ENCODE peak calls at places on chromosomes 2 and 18, in four cellular contexts. One of them, this sample, is unnamed.

GRCh38 chr2:20304411-20304810 is 46.2 kb downstream of the PUM2 start:
- DNase-seq in IMR-90: peak
- DNase-seq in neuronal stem cell: no peak
- DNase-seq in H9: no peak
- DNase-seq in this sample: no peak

GRCh38 chr18:66005831-66006588 is 255.2 kb downstream of the CDH7 start:
- DNase-seq in IMR-90: no peak
- DNase-seq in neuronal stem cell: no peak
- DNase-seq in H9: no peak
- DNase-seq in this sample: no peak

GRCh38 chr2:130252880-130253645 is 54.8 kb upstream of the TUBA3E start:
- DNase-seq in IMR-90: no peak
- DNase-seq in neuronal stem cell: no peak
- DNase-seq in H9: no peak
- DNase-seq in this sample: no peak

GRCh38 chr2:70767699-70768584 is at the start of gene ADD2:
- DNase-seq in IMR-90: peak
- DNase-seq in neuronal stem cell: peak
- DNase-seq in H9: peak
- DNase-seq in this sample: no peak

GRCh38 chr2:227767830-227768229 is 22.1 kb downstream of the SCYGR8 start:
- DNase-seq in IMR-90: no peak
- DNase-seq in neuronal stem cell: no peak
- DNase-seq in H9: no peak
- DNase-seq in this sample: no peak

GRCh38 chr2:155384555-155385123 is 686.1 kb downstream of the KCNJ3 start:
- DNase-seq in IMR-90: no peak
- DNase-seq in neuronal stem cell: no peak
- DNase-seq in H9: no peak
- DNase-seq in this sample: no peak

GRCh38 chr2:82234283-82234682 is 1929.7 kb upstream of the LRRTM1 start:
- DNase-seq in IMR-90: no peak
- DNase-seq in neuronal stem cell: no peak
- DNase-seq in H9: peak
- DNase-seq in this sample: no peak

GRCh38 chr2:101823347-101823791 is 125.9 kb downstream of the MAP4K4 start:
- DNase-seq in IMR-90: peak
- DNase-seq in neuronal stem cell: peak
- DNase-seq in H9: peak
- DNase-seq in this sample: no peak

GRCh38 chr18:323253-323622 is 55.4 kb upstream of the THOC1 start:
- DNase-seq in IMR-90: peak
- DNase-seq in neuronal stem cell: no peak
- DNase-seq in H9: no peak
- DNase-seq in this sample: no peak

GRCh38 chr2:86000938-86001312 is 104.8 kb downstream of the POLR1A start:
- DNase-seq in IMR-90: no peak
- DNase-seq in neuronal stem cell: no peak
- DNase-seq in H9: peak
- DNase-seq in this sample: no peak
- H3K4ac ChIP-seq in IMR-90: peak
- H3K4ac ChIP-seq in neuronal stem cell: no peak
- H3K4ac ChIP-seq in H9: no peak
- H3K4ac ChIP-seq in this sample: no peak

GRCh38 chr2:107255744-107256143 is 369.8 kb upstream of the ST6GAL2 start:
- DNase-seq in IMR-90: no peak
- DNase-seq in neuronal stem cell: no peak
- DNase-seq in H9: no peak
- DNase-seq in this sample: no peak
- H3K4ac ChIP-seq in IMR-90: no peak
- H3K4ac ChIP-seq in neuronal stem cell: no peak
- H3K4ac ChIP-seq in H9: no peak
- H3K4ac ChIP-seq in this sample: no peak

DNA sequence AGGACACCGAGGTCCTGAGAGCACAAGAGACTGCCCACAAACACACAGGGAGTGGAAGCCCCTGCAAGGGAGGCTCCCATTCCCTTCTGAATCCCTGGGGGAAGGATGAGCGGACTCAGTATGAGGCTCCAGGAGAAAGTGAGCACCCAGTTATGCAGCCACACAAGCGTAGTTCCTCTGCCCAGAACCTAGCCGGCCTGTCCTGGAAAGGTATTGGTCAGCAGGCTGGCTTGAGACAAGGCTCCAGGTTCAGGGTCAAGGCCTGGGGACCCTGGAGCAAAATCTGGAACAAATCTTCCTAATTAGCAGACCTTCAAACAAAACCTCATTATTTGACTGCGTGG is 1.2 kb upstream of the CAPG start:
- DNase-seq in IMR-90: no peak
- DNase-seq in neuronal stem cell: no peak
- DNase-seq in H9: no peak
- DNase-seq in this sample: no peak
- H3K4ac ChIP-seq in IMR-90: peak
- H3K4ac ChIP-seq in neuronal stem cell: no peak
- H3K4ac ChIP-seq in H9: no peak
- H3K4ac ChIP-seq in this sample: no peak

GRCh38 chr2:9618410-9618809 is 12.4 kb downstream of the YWHAQ start:
- DNase-seq in IMR-90: no peak
- DNase-seq in neuronal stem cell: no peak
- DNase-seq in H9: no peak
- DNase-seq in this sample: no peak
- H3K4ac ChIP-seq in IMR-90: no peak
- H3K4ac ChIP-seq in neuronal stem cell: no peak
- H3K4ac ChIP-seq in H9: no peak
- H3K4ac ChIP-seq in this sample: no peak

GRCh38 chr2:39109543-39109942 is 11.3 kb downstream of the SOS1 start:
- DNase-seq in IMR-90: no peak
- DNase-seq in neuronal stem cell: no peak
- DNase-seq in H9: no peak
- DNase-seq in this sample: no peak

GRCh38 chr2:39118786-39119499 is 1.9 kb downstream of the SOS1 start:
- DNase-seq in IMR-90: no peak
- DNase-seq in neuronal stem cell: no peak
- DNase-seq in H9: no peak
- DNase-seq in this sample: no peak

GRCh38 chr2:39115556-39115955 is 5.3 kb downstream of the SOS1 start:
- DNase-seq in IMR-90: no peak
- DNase-seq in neuronal stem cell: no peak
- DNase-seq in H9: no peak
- DNase-seq in this sample: no peak

GRCh38 chr2:39119732-39120520 is 925 bp downstream of the SOS1 start:
- DNase-seq in IMR-90: peak
- DNase-seq in neuronal stem cell: peak
- DNase-seq in H9: peak
- DNase-seq in this sample: no peak

DNA sequence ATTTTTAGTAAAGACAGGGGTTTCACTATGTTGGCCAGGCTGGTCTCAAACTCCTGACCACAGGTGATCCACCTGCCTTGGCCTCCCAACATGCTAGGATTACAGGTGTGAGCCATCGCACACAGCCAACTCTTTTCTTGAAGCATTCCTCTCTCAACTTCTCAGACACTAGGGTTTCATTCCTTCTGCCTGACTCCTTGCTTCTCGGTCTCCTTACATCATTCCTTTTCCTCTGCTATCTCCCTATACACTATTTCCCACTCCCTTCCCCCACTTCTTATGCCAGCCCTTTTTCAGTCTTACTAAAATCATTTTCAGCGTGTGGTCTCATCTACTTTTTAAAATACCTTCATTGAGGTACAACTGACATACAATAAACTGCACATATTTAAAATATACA is 6.1 kb downstream of the SOS1 start:
- DNase-seq in IMR-90: peak
- DNase-seq in neuronal stem cell: no peak
- DNase-seq in H9: no peak
- DNase-seq in this sample: no peak
- H3K4ac ChIP-seq in IMR-90: no peak
- H3K4ac ChIP-seq in neuronal stem cell: no peak
- H3K4ac ChIP-seq in H9: no peak
- H3K4ac ChIP-seq in this sample: no peak

GRCh38 chr2:170711774-170712652 is 3.1 kb upstream of the SP5 start:
- DNase-seq in IMR-90: no peak
- DNase-seq in neuronal stem cell: peak
- DNase-seq in H9: peak
- DNase-seq in this sample: peak

GRCh38 chr2:170715062-170715931 is at the start of gene SP5:
- DNase-seq in IMR-90: peak
- DNase-seq in neuronal stem cell: peak
- DNase-seq in H9: peak
- DNase-seq in this sample: peak

GRCh38 chr2:170714156-170715061 is 728 bp upstream of the SP5 start:
- DNase-seq in IMR-90: no peak
- DNase-seq in neuronal stem cell: peak
- DNase-seq in H9: peak
- DNase-seq in this sample: no peak

GRCh38 chr2:170712653-170713279 is 2.4 kb upstream of the SP5 start:
- DNase-seq in IMR-90: no peak
- DNase-seq in neuronal stem cell: no peak
- DNase-seq in H9: no peak
- DNase-seq in this sample: no peak

DNA sequence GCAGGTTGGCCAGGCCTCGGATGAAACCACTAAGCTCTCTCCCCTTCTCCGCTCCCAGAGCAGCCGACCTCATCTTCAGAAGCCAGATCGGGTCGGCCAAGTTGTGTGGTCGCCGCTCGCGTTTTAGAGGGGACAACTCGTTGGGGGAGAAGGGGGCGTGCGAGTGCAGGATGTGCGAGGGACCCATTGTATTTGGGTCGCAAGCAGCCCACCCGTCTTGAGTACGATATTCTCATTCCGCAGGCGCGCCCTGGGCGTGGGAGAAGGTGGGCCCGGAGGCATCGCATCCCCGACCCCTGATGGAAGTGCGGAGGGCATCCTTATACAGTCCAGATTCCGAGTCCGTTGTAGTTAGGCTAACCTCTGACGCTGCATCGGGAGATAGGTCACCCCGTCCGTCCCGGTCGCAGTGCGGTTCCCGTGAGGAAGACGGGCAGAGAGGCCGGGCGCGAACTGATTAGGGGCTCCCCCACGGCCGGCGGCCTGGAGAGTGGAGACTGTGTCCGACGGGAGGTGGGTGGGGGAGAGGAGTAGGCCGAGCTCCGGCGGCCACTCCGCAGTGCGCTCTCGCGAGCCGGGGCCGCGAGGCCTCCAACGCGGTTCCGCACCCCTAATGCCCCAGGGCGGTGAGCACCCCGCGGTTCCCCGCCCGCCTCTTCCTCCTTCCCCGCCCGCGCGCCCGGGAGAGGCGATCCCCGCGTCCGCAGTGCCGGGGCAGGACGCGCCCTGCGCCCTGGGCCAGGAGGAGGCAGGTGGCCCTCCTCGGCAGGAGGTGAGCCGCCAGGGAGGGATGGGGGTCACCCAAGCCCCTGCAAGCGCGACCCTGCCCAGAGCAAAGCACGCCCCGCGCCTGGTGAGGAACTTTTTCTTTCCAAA is 1.6 kb upstream of the SP5 start:
- DNase-seq in IMR-90: no peak
- DNase-seq in neuronal stem cell: no peak
- DNase-seq in H9: peak
- DNase-seq in this sample: peak
- H3K4ac ChIP-seq in IMR-90: no peak
- H3K4ac ChIP-seq in neuronal stem cell: no peak
- H3K4ac ChIP-seq in H9: no peak
- H3K4ac ChIP-seq in this sample: no peak

GRCh38 chr2:28870146-28870891 is at the start of gene TRMT61B:
- DNase-seq in IMR-90: peak
- DNase-seq in neuronal stem cell: peak
- DNase-seq in H9: peak
- DNase-seq in this sample: peak
- H3K4ac ChIP-seq in IMR-90: peak
- H3K4ac ChIP-seq in neuronal stem cell: no peak
- H3K4ac ChIP-seq in H9: no peak
- H3K4ac ChIP-seq in this sample: peak

This sample was measured in H1.